ENCODE peak calls at places on chromosomes 16 and 17, in four cellular contexts. One of them, this sample, is unnamed.

GRCh38 chr17:20991276-20992037 is 51.4 kb downstream of the USP22 start:
- DNase-seq in B cell: peak; percentile 24
- DNase-seq in prostate gland: no peak
- DNase-seq in esophagus muscularis mucosa: no peak
- DNase-seq in this sample: no peak

GRCh38 chr16:81469710-81470481 is 25.3 kb downstream of the CMIP start:
- DNase-seq in B cell: peak; percentile 65
- DNase-seq in prostate gland: no peak
- DNase-seq in esophagus muscularis mucosa: no peak
- DNase-seq in this sample: no peak

GRCh38 chr16:15704545-15704987 is 54.5 kb downstream of the NDE1 start:
- DNase-seq in B cell: peak; percentile 77
- DNase-seq in prostate gland: peak; percentile 76
- DNase-seq in esophagus muscularis mucosa: peak; percentile 94
- DNase-seq in this sample: peak; percentile 51

GRCh38 chr17:35241520-35241919 is 1.4 kb upstream of the SLFN5 start:
- DNase-seq in B cell: no peak
- DNase-seq in prostate gland: no peak
- DNase-seq in esophagus muscularis mucosa: no peak
- DNase-seq in this sample: no peak

GRCh38 chr16:30141750-30142149 is 18.7 kb upstream of the MAPK3 start:
- DNase-seq in B cell: no peak
- DNase-seq in prostate gland: no peak
- DNase-seq in esophagus muscularis mucosa: no peak
- DNase-seq in this sample: no peak

GRCh38 chr16:81516478-81517149 is 72.0 kb downstream of the CMIP start:
- DNase-seq in B cell: no peak
- DNase-seq in prostate gland: no peak
- DNase-seq in esophagus muscularis mucosa: no peak
- DNase-seq in this sample: no peak

GRCh38 chr16:3188925-3189825 is 1.2 kb downstream of the OR1F1 start:
- DNase-seq in B cell: no peak
- DNase-seq in prostate gland: no peak
- DNase-seq in esophagus muscularis mucosa: no peak
- DNase-seq in this sample: peak; percentile 72

GRCh38 chr17:17621254-17621653 is 29.7 kb upstream of the PEMT start:
- DNase-seq in B cell: no peak
- DNase-seq in prostate gland: no peak
- DNase-seq in esophagus muscularis mucosa: no peak
- DNase-seq in this sample: no peak

GRCh38 chr16:20801278-20801677 is 5.0 kb downstream of the ERI2 start:
- DNase-seq in B cell: no peak
- DNase-seq in prostate gland: no peak
- DNase-seq in esophagus muscularis mucosa: no peak
- DNase-seq in this sample: no peak

GRCh38 chr16:71626018-71626857 is at the start of gene MARVELD3:
- DNase-seq in B cell: peak; percentile 67
- DNase-seq in prostate gland: peak; percentile 94
- DNase-seq in esophagus muscularis mucosa: no peak
- DNase-seq in this sample: no peak

GRCh38 chr16:30358577-30358936 is 3.4 kb upstream of the CD2BP2 start:
- DNase-seq in B cell: no peak
- DNase-seq in prostate gland: no peak
- DNase-seq in esophagus muscularis mucosa: no peak
- DNase-seq in this sample: no peak

GRCh38 chr17:20948984-20949777 is 93.6 kb downstream of the USP22 start:
- DNase-seq in B cell: no peak
- DNase-seq in prostate gland: no peak
- DNase-seq in esophagus muscularis mucosa: no peak
- DNase-seq in this sample: no peak

GRCh38 chr17:9529033-9529748 is 46.4 kb downstream of the STX8 start:
- DNase-seq in B cell: no peak
- DNase-seq in prostate gland: no peak
- DNase-seq in esophagus muscularis mucosa: no peak
- DNase-seq in this sample: peak; percentile 12

GRCh38 chr16:30958164-30959083 is 870 bp downstream of the SETD1A start:
- DNase-seq in B cell: peak; percentile 95
- DNase-seq in prostate gland: no peak
- DNase-seq in esophagus muscularis mucosa: no peak
- DNase-seq in this sample: peak; percentile 47

GRCh38 chr16:22188595-22189442 is 17.3 kb upstream of the EEF2K start:
- DNase-seq in B cell: peak; percentile 63
- DNase-seq in prostate gland: peak; percentile 86
- DNase-seq in esophagus muscularis mucosa: no peak
- DNase-seq in this sample: peak; percentile 82

GRCh38 chr17:73278465-73279453 is 17.1 kb upstream of the CPSF4L start:
- DNase-seq in B cell: no peak
- DNase-seq in prostate gland: peak; percentile 87
- DNase-seq in esophagus muscularis mucosa: no peak
- DNase-seq in this sample: peak; percentile 8

GRCh38 chr16:76193851-76194620 is 83.2 kb upstream of the CNTNAP4 start:
- DNase-seq in B cell: no peak
- DNase-seq in prostate gland: no peak
- DNase-seq in esophagus muscularis mucosa: no peak
- DNase-seq in this sample: no peak

GRCh38 chr17:79272666-79273219 is 198.1 kb downstream of the ENGASE start:
- DNase-seq in B cell: no peak
- DNase-seq in prostate gland: no peak
- DNase-seq in esophagus muscularis mucosa: no peak
- DNase-seq in this sample: no peak

GRCh38 chr17:31802502-31802901 is 56.5 kb downstream of the COPRS start:
- DNase-seq in B cell: no peak
- DNase-seq in prostate gland: no peak
- DNase-seq in esophagus muscularis mucosa: no peak
- DNase-seq in this sample: no peak

GRCh38 chr17:82751571-82752370 is at the start of gene TBCD:
- DNase-seq in B cell: peak; percentile 99
- DNase-seq in prostate gland: peak; percentile 88
- DNase-seq in esophagus muscularis mucosa: peak; percentile 96
- DNase-seq in this sample: peak; percentile 69

GRCh38 chr17:77422104-77422782 is 281.5 kb downstream of the SEC14L1 start:
- DNase-seq in B cell: no peak
- DNase-seq in prostate gland: no peak
- DNase-seq in esophagus muscularis mucosa: no peak
- DNase-seq in this sample: no peak

GRCh38 chr16:4852221-4852872 is 5.1 kb downstream of the UBN1 start:
- DNase-seq in B cell: no peak
- DNase-seq in prostate gland: no peak
- DNase-seq in esophagus muscularis mucosa: no peak
- DNase-seq in this sample: no peak

GRCh38 chr16:72723781-72724180 is 324.1 kb downstream of the ZFHX3 start:
- DNase-seq in B cell: no peak
- DNase-seq in prostate gland: no peak
- DNase-seq in esophagus muscularis mucosa: no peak
- DNase-seq in this sample: peak; percentile 4

GRCh38 chr16:88804173-88804551 is 573 bp downstream of the CDT1 start:
- DNase-seq in B cell: no peak
- DNase-seq in prostate gland: no peak
- DNase-seq in esophagus muscularis mucosa: no peak
- DNase-seq in this sample: no peak

GRCh38 chr16:9757687-9758086 is 424.5 kb downstream of the GRIN2A start:
- DNase-seq in B cell: no peak
- DNase-seq in prostate gland: no peak
- DNase-seq in esophagus muscularis mucosa: no peak
- DNase-seq in this sample: no peak
- TF ChIP-seq CTCF in B cell: no peak
- TF ChIP-seq CTCF in prostate gland: no peak
- TF ChIP-seq CTCF in esophagus muscularis mucosa: no peak
- TF ChIP-seq CTCF in this sample: no peak

DNA sequence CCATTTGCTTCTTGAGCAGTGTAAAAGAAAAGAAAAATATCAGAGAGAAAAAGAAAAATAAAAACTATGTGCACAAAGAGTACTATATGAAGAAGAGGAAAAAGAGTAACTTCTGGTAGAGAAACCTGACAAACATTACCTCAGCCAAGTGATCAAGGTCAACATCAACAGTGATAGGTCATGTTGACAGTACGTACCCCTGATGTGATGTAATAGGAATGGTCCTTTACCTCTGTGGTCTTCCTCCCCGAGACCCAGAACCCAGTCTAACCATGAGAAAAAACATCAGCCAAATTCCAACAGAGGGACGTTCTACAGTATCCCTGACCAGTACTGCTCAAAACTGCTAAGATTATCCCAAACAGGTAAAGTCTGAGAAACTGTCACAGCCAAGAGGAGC is 4.4 kb downstream of the GSDMB start:
- DNase-seq in B cell: no peak
- DNase-seq in prostate gland: no peak
- DNase-seq in esophagus muscularis mucosa: no peak
- DNase-seq in this sample: no peak
- TF ChIP-seq CTCF in B cell: no peak
- TF ChIP-seq CTCF in prostate gland: no peak
- TF ChIP-seq CTCF in esophagus muscularis mucosa: no peak
- TF ChIP-seq CTCF in this sample: no peak

DNA sequence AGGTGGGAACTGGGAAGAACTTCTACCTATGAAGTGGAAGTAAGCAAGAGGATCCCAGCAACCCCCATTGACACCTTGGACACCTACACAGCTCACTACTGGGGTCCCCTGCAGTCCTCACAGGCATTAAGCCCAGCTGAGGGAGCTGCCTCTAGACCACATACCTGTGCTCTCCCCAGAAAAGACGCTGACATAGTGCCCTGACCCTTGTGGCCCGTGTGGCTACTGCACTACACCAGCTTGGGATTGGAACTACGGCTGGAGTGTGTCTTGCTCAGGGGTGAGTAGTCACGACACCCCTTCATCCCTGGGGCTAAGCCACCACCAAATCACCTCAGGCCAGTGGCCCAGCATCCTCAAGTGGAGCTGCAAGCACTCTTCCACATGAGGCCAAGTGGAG is 54.2 kb upstream of the NSRP1 start:
- DNase-seq in B cell: no peak
- DNase-seq in prostate gland: no peak
- DNase-seq in esophagus muscularis mucosa: no peak
- DNase-seq in this sample: no peak
- TF ChIP-seq CTCF in B cell: no peak
- TF ChIP-seq CTCF in prostate gland: no peak
- TF ChIP-seq CTCF in esophagus muscularis mucosa: no peak
- TF ChIP-seq CTCF in this sample: no peak

GRCh38 chr17:14116263-14117024 is 47.1 kb downstream of the COX10 start:
- DNase-seq in B cell: no peak
- DNase-seq in prostate gland: no peak
- DNase-seq in esophagus muscularis mucosa: no peak
- DNase-seq in this sample: no peak

GRCh38 chr17:14112407-14112806 is 43.1 kb downstream of the COX10 start:
- DNase-seq in B cell: no peak
- DNase-seq in prostate gland: no peak
- DNase-seq in esophagus muscularis mucosa: no peak
- DNase-seq in this sample: no peak

GRCh38 chr17:14107889-14108288 is 38.6 kb downstream of the COX10 start:
- DNase-seq in B cell: no peak
- DNase-seq in prostate gland: no peak
- DNase-seq in esophagus muscularis mucosa: no peak
- DNase-seq in this sample: no peak

GRCh38 chr17:14118951-14119350 is 49.6 kb downstream of the COX10 start:
- DNase-seq in B cell: no peak
- DNase-seq in prostate gland: no peak
- DNase-seq in esophagus muscularis mucosa: no peak
- DNase-seq in this sample: no peak

GRCh38 chr17:14113137-14113536 is 43.8 kb downstream of the COX10 start:
- DNase-seq in B cell: no peak
- DNase-seq in prostate gland: no peak
- DNase-seq in esophagus muscularis mucosa: no peak
- DNase-seq in this sample: no peak
- TF ChIP-seq CTCF in B cell: no peak
- TF ChIP-seq CTCF in prostate gland: no peak
- TF ChIP-seq CTCF in esophagus muscularis mucosa: no peak
- TF ChIP-seq CTCF in this sample: no peak

DNA sequence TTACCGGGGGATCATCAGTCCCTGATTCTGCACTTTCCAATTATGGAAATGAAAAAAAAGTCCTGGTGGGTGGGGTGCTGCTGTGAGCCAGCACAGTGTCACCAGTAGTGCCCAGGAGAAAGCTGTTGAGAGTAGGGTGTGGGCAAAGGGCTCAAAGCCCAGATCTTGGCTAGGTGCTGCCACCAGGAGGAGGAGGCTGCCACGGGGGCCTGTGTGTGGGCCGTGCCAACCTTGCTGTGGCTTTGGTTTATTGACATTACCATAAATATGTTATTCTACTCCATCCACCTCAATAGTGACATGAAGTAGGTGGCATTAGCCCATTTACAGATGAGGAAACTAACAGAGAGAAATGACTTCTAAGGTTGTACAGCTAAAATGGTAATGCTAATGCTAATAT is 6.7 kb upstream of the PRPSAP2 start:
- DNase-seq in B cell: no peak
- DNase-seq in prostate gland: no peak
- DNase-seq in esophagus muscularis mucosa: no peak
- DNase-seq in this sample: no peak
- TF ChIP-seq CTCF in B cell: no peak
- TF ChIP-seq CTCF in prostate gland: no peak
- TF ChIP-seq CTCF in esophagus muscularis mucosa: no peak
- TF ChIP-seq CTCF in this sample: no peak

GRCh38 chr16:57875347-57875746 is 73.1 kb upstream of the KIFC3 start:
- DNase-seq in B cell: no peak
- DNase-seq in prostate gland: no peak
- DNase-seq in esophagus muscularis mucosa: no peak
- DNase-seq in this sample: no peak
- TF ChIP-seq CTCF in B cell: no peak
- TF ChIP-seq CTCF in prostate gland: no peak
- TF ChIP-seq CTCF in esophagus muscularis mucosa: no peak
- TF ChIP-seq CTCF in this sample: no peak

GRCh38 chr16:85369741-85370528 is 243.2 kb upstream of the GSE1 start:
- DNase-seq in B cell: peak; percentile 83
- DNase-seq in prostate gland: peak; percentile 34
- DNase-seq in esophagus muscularis mucosa: no peak
- DNase-seq in this sample: peak; percentile 21
- TF ChIP-seq CTCF in B cell: peak; percentile 80
- TF ChIP-seq CTCF in prostate gland: peak; percentile 74
- TF ChIP-seq CTCF in esophagus muscularis mucosa: peak; percentile 83
- TF ChIP-seq CTCF in this sample: peak; percentile 91

DNA sequence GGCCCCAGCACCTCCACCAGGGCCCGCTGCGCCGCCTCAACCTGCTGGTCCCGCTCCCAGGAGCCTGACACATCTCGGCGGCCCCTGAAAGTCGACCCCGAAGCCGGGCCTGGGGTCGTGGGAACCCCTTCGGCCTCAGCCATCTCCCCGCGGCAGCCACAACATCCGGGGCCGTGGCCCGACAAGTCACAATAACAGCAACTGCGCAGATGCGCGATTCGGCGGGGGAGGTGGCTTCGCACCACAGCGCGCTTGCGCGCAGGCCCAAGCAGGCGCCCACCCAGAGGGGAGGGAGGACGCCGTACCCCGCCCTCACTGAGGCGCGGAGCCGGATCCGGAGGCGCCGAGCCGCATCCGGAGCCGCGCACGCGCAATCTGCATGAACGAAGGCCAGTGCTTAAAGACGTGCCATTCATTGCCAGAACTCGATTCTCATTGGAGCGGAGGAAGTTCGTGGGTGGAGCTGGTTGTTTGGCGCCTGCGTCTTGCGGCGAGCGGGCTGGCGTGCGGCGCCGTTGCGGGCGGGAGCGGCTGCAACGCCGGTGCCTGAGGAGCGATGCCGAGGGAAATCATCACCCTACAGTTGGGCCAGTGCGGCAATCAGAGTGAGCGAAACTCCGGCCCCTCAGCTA is at the start of the genes RETREG3 and TUBG1:
- DNase-seq in B cell: peak; percentile 98
- DNase-seq in prostate gland: peak; percentile 98
- DNase-seq in esophagus muscularis mucosa: peak; percentile 99
- DNase-seq in this sample: peak; percentile 99
- TF ChIP-seq CTCF in B cell: peak; percentile 37
- TF ChIP-seq CTCF in prostate gland: peak; percentile 45
- TF ChIP-seq CTCF in esophagus muscularis mucosa: peak; percentile 53
- TF ChIP-seq CTCF in this sample: peak; percentile 67

GRCh38 chr17:7887038-7887481 is 1.5 kb upstream of the CHD3 start:
- DNase-seq in B cell: no peak
- DNase-seq in prostate gland: no peak
- DNase-seq in esophagus muscularis mucosa: no peak
- DNase-seq in this sample: no peak
- TF ChIP-seq CTCF in B cell: no peak
- TF ChIP-seq CTCF in prostate gland: no peak
- TF ChIP-seq CTCF in esophagus muscularis mucosa: no peak
- TF ChIP-seq CTCF in this sample: no peak

This sample was measured in HFFc6.